ENCODE peak calls at places on chromosomes 7 and 10, in six cellular contexts. One of them, this sample, is unnamed.

GRCh38 chr10:69426376-69426727 is 9.6 kb upstream of the TACR2 start:
- DNase-seq in Peyer's patch: no peak
- DNase-seq in A549: no peak
- DNase-seq in esophagus squamous epithelium: no peak
- DNase-seq in upper lobe of left lung: no peak
- DNase-seq in ovary: no peak
- DNase-seq in this sample: no peak

GRCh38 chr7:100503350-100503735 is 19.6 kb downstream of the NYAP1 start:
- DNase-seq in upper lobe of left lung: no peak
- DNase-seq in ovary: no peak
- DNase-seq in A549: no peak
- DNase-seq in Peyer's patch: no peak
- DNase-seq in esophagus squamous epithelium: no peak
- DNase-seq in this sample: no peak

GRCh38 chr10:1257226-1257625 is 201.0 kb downstream of the WDR37 start:
- DNase-seq in upper lobe of left lung: no peak
- DNase-seq in Peyer's patch: no peak
- DNase-seq in A549: no peak
- DNase-seq in esophagus squamous epithelium: no peak
- DNase-seq in ovary: no peak
- DNase-seq in this sample: no peak

GRCh38 chr10:63722537-63722936 is 201.3 kb downstream of the REEP3 start:
- DNase-seq in upper lobe of left lung: no peak
- DNase-seq in A549: no peak
- DNase-seq in Peyer's patch: no peak
- DNase-seq in esophagus squamous epithelium: no peak
- DNase-seq in ovary: no peak
- DNase-seq in this sample: no peak

GRCh38 chr10:110833234-110833940 is 38.3 kb upstream of the PDCD4 start:
- DNase-seq in A549: no peak
- DNase-seq in Peyer's patch: no peak
- DNase-seq in upper lobe of left lung: no peak
- DNase-seq in ovary: peak
- DNase-seq in esophagus squamous epithelium: no peak
- DNase-seq in this sample: no peak

GRCh38 chr7:98189559-98189958 is 21.7 kb upstream of the BHLHA15 start:
- DNase-seq in A549: no peak
- DNase-seq in ovary: no peak
- DNase-seq in esophagus squamous epithelium: no peak
- DNase-seq in upper lobe of left lung: no peak
- DNase-seq in Peyer's patch: no peak
- DNase-seq in this sample: no peak

GRCh38 chr7:36945612-36946400 is 221.5 kb upstream of the AOAH start:
- DNase-seq in upper lobe of left lung: peak
- DNase-seq in Peyer's patch: no peak
- DNase-seq in A549: no peak
- DNase-seq in ovary: no peak
- DNase-seq in esophagus squamous epithelium: no peak
- DNase-seq in this sample: no peak

GRCh38 chr7:44378744-44379143 is 53.4 kb upstream of the CAMK2B start:
- DNase-seq in esophagus squamous epithelium: no peak
- DNase-seq in Peyer's patch: no peak
- DNase-seq in ovary: no peak
- DNase-seq in A549: no peak
- DNase-seq in upper lobe of left lung: no peak
- DNase-seq in this sample: no peak

GRCh38 chr10:63264852-63265617 is 131.9 kb downstream of the NRBF2 start:
- DNase-seq in esophagus squamous epithelium: no peak
- DNase-seq in Peyer's patch: peak
- DNase-seq in upper lobe of left lung: no peak
- DNase-seq in ovary: no peak
- DNase-seq in A549: peak
- DNase-seq in this sample: no peak

GRCh38 chr7:73342645-73343044 is 14.7 kb downstream of the FKBP6 start:
- DNase-seq in Peyer's patch: no peak
- DNase-seq in A549: peak
- DNase-seq in ovary: no peak
- DNase-seq in esophagus squamous epithelium: no peak
- DNase-seq in upper lobe of left lung: no peak
- DNase-seq in this sample: no peak

GRCh38 chr7:92835140-92835850 is 1.1 kb downstream of the CDK6 start:
- DNase-seq in A549: peak
- DNase-seq in ovary: peak
- DNase-seq in upper lobe of left lung: peak
- DNase-seq in esophagus squamous epithelium: no peak
- DNase-seq in Peyer's patch: peak
- DNase-seq in this sample: no peak

GRCh38 chr7:101397243-101397642 is 34.6 kb downstream of the COL26A1 start:
- DNase-seq in A549: no peak
- DNase-seq in upper lobe of left lung: no peak
- DNase-seq in Peyer's patch: no peak
- DNase-seq in esophagus squamous epithelium: no peak
- DNase-seq in ovary: no peak
- DNase-seq in this sample: no peak

GRCh38 chr10:112663181-112663879 is 216.3 kb downstream of the VTI1A start:
- DNase-seq in ovary: no peak
- DNase-seq in Peyer's patch: no peak
- DNase-seq in upper lobe of left lung: no peak
- DNase-seq in esophagus squamous epithelium: no peak
- DNase-seq in A549: peak
- DNase-seq in this sample: no peak

GRCh38 chr10:71638577-71639411 is 80.8 kb downstream of the C10orf105 start:
- DNase-seq in esophagus squamous epithelium: no peak
- DNase-seq in A549: no peak
- DNase-seq in ovary: peak
- DNase-seq in Peyer's patch: no peak
- DNase-seq in upper lobe of left lung: peak
- DNase-seq in this sample: no peak

GRCh38 chr7:127953966-127954365 is 77.3 kb downstream of the LRRC4 start:
- DNase-seq in ovary: no peak
- DNase-seq in upper lobe of left lung: no peak
- DNase-seq in esophagus squamous epithelium: no peak
- DNase-seq in A549: no peak
- DNase-seq in Peyer's patch: no peak
- DNase-seq in this sample: no peak

GRCh38 chr7:155993420-155994252 is 181.4 kb upstream of the SHH start:
- DNase-seq in upper lobe of left lung: peak
- DNase-seq in ovary: no peak
- DNase-seq in Peyer's patch: no peak
- DNase-seq in esophagus squamous epithelium: no peak
- DNase-seq in A549: no peak
- DNase-seq in this sample: no peak

GRCh38 chr7:155992107-155992506 is 179.8 kb upstream of the SHH start:
- DNase-seq in Peyer's patch: no peak
- DNase-seq in upper lobe of left lung: no peak
- DNase-seq in A549: no peak
- DNase-seq in ovary: no peak
- DNase-seq in esophagus squamous epithelium: no peak
- DNase-seq in this sample: no peak

GRCh38 chr7:155992974-155993373 is 180.7 kb upstream of the SHH start:
- DNase-seq in upper lobe of left lung: peak
- DNase-seq in Peyer's patch: no peak
- DNase-seq in ovary: no peak
- DNase-seq in A549: no peak
- DNase-seq in esophagus squamous epithelium: no peak
- DNase-seq in this sample: peak

GRCh38 chr7:155992538-155992937 is 180.3 kb upstream of the SHH start:
- DNase-seq in ovary: no peak
- DNase-seq in esophagus squamous epithelium: no peak
- DNase-seq in upper lobe of left lung: peak
- DNase-seq in Peyer's patch: no peak
- DNase-seq in A549: no peak
- DNase-seq in this sample: no peak

DNA sequence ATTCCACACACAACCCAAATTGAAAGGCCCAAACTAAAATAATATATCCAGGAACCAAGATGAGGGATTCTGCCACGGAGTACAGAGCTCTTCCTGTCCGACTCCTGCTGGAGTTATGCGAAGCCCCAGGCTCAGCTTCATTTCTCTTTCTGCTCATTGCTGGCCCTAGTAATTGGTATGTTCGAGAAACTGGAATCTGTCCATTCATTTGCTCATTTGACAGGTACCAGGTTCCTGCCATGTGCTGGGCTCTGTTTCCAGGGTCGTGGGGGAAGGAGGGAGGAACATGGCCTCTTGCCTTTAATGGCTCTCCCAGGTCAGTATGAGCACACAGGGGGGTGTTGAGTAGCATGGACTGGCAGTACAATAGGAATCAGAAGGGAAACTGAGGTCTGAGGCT is 179.2 kb upstream of the SHH start:
- DNase-seq in upper lobe of left lung: peak
- DNase-seq in ovary: no peak
- DNase-seq in A549: no peak
- DNase-seq in esophagus squamous epithelium: no peak
- DNase-seq in Peyer's patch: no peak
- DNase-seq in this sample: peak
- TF ChIP-seq POLR2A in upper lobe of left lung: no peak
- TF ChIP-seq POLR2A in ovary: no peak
- TF ChIP-seq POLR2A in A549: no peak
- TF ChIP-seq POLR2A in esophagus squamous epithelium: no peak
- TF ChIP-seq POLR2A in Peyer's patch: no peak
- TF ChIP-seq POLR2A in this sample: no peak

DNA sequence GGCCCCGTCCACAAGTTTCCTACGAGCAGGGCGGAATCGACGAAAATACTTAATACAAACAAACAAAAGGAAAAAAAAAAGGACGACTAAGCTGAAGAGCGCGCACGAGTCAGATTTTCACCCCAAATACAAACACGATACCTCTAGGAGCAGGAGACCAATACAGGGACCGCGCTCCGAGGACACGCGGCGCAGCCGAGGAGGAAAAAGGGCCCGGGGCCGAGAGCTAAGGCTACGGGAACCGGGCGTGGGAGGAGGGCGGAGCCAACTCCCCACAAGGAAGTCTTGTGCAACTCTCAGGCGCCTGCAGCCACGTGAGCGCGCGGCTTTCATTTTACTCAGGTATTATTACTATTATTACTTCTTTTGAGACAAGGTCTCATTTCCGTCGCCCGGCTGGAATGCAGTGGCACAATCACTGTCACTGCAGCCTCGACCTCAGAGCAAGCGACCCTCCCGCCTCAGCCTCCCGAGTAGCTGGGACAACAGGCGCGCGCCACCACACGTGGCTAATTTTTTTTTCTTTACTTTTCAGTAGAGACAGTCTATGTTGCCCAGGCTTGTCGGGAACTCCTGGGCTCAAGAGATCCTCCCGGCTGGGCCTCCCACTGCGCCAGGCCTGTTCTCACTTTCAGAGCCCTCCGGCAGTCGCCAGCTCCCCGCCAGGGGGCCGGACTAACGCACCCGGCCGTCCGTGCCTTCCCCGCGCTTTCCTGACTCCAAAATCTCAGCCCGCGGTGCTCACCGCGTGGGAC is 1.2 kb downstream of the HNRNPF start:
- DNase-seq in ovary: peak
- DNase-seq in A549: peak
- DNase-seq in Peyer's patch: peak
- DNase-seq in upper lobe of left lung: peak
- DNase-seq in esophagus squamous epithelium: peak
- DNase-seq in this sample: peak
- TF ChIP-seq CTCF in ovary: no peak
- TF ChIP-seq CTCF in A549: peak
- TF ChIP-seq CTCF in Peyer's patch: peak
- TF ChIP-seq CTCF in upper lobe of left lung: peak
- TF ChIP-seq CTCF in esophagus squamous epithelium: peak
- TF ChIP-seq CTCF in this sample: peak

GRCh38 chr7:135659159-135659837 is 3.0 kb upstream of the STMP1 start:
- DNase-seq in A549: no peak
- DNase-seq in esophagus squamous epithelium: no peak
- DNase-seq in upper lobe of left lung: no peak
- DNase-seq in Peyer's patch: no peak
- DNase-seq in ovary: no peak
- DNase-seq in this sample: no peak

GRCh38 chr7:135662373-135663114 is at the start of gene STMP1:
- DNase-seq in upper lobe of left lung: peak
- DNase-seq in A549: peak
- DNase-seq in ovary: peak
- DNase-seq in esophagus squamous epithelium: peak
- DNase-seq in Peyer's patch: peak
- DNase-seq in this sample: no peak

GRCh38 chr7:135664046-135664589 is 1.8 kb downstream of the STMP1 start:
- DNase-seq in upper lobe of left lung: no peak
- DNase-seq in A549: no peak
- DNase-seq in ovary: no peak
- DNase-seq in Peyer's patch: no peak
- DNase-seq in esophagus squamous epithelium: no peak
- DNase-seq in this sample: no peak

GRCh38 chr7:135661311-135662122 is 797 bp upstream of the STMP1 start:
- DNase-seq in ovary: no peak
- DNase-seq in esophagus squamous epithelium: no peak
- DNase-seq in upper lobe of left lung: peak
- DNase-seq in Peyer's patch: no peak
- DNase-seq in A549: no peak
- DNase-seq in this sample: no peak

DNA sequence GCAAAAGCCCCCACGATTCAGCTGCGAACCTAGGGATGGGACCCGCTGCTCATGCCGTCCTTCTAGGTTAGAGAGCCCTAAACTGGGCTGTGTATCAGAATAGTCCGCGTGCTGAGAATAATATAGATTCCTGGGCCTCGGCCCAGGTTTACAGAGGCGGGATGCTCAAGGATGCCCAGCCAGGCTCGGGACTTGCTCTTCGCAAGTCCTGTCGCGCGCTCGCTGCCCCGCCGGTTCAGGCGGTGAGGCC is 266 bp upstream of the STMP1 start:
- DNase-seq in ovary: no peak
- DNase-seq in Peyer's patch: no peak
- DNase-seq in esophagus squamous epithelium: no peak
- DNase-seq in upper lobe of left lung: no peak
- DNase-seq in A549: no peak
- DNase-seq in this sample: no peak
- TF ChIP-seq POLR2A in ovary: no peak
- TF ChIP-seq POLR2A in Peyer's patch: no peak
- TF ChIP-seq POLR2A in esophagus squamous epithelium: no peak
- TF ChIP-seq POLR2A in upper lobe of left lung: no peak
- TF ChIP-seq POLR2A in A549: no peak
- TF ChIP-seq POLR2A in this sample: no peak

DNA sequence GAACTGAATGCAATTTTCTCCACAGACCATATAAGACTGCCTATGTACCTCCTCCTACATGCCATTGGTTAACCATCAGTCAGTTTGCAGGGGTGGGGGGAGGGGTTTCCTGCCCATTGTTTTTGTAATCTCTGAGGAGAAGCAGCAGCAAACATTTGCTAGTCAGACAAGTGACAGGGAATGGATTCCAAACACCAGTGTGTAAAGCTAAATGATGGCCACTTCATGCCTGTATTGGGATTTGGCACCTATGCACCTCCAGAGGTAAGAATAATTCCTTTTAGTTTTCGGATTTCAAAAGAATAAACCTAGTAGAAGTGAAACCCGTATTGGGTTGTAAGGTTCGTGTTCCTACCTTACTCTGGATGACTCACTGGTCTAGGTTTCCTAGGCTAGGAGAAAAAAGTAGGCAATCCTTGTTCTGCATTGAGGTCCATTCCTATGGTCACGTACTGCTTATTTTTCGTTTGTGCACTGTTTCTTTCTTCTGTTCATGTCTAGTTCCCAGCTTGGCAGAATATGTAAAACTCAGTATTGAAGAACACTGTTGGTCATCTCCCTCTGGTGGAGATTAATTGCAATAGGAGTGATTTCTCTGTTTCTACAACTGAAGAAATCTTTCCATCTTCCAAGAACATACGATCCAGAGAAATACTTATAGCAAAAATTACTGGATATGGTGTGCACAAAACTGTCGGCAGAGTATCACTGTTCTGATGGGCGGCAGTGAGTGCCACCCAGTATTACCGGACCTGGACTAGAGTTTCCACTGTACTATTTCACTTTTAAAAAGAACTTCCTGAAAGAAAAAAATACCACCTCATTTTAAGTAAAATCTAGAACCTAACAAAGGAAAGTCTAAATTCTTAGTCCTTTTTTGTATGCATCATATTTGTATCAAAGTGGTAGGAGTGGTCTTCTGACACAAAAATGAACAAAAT is at the start of gene AKR1C3:
- DNase-seq in esophagus squamous epithelium: no peak
- DNase-seq in ovary: no peak
- DNase-seq in upper lobe of left lung: no peak
- DNase-seq in A549: peak
- DNase-seq in Peyer's patch: no peak
- DNase-seq in this sample: no peak
- TF ChIP-seq CTCF in esophagus squamous epithelium: peak
- TF ChIP-seq CTCF in ovary: peak
- TF ChIP-seq CTCF in upper lobe of left lung: peak
- TF ChIP-seq CTCF in A549: peak
- TF ChIP-seq CTCF in Peyer's patch: peak
- TF ChIP-seq CTCF in this sample: peak